ENCODE peak calls at places on chromosomes 13 and 19, in five cellular contexts. P is HepG2, J is HCT116, Q is H1, T is GM12878. H is an unnamed sample.

GRCh38 chr13:107834717-107835116 is 380.6 kb downstream of the LIG4 start:
- DNase-seq in P (no peak), T (no peak), J (no peak), Q (no peak), H (peak; percentile 26)

GRCh38 chr19:38718747-38719543 is 25.3 kb downstream of the CAPN12 start:
- DNase-seq in J (no peak), T (no peak), P (no peak), Q (peak; percentile 67), H (no peak)

GRCh38 chr13:45143346-45143751 is 23.0 kb downstream of the GTF2F2 start:
- DNase-seq in T (no peak), P (no peak), Q (no peak), J (peak; percentile 8), H (no peak)

GRCh38 chr19:49512970-49513745 is 697 bp downstream of the FCGRT start:
- DNase-seq in P (peak; percentile 89), Q (peak; percentile 81), J (no peak), T (no peak), H (peak; percentile 27)

GRCh38 chr13:95948646-95949045 is 104.6 kb downstream of the UGGT2 start:
- DNase-seq in Q (no peak), J (no peak), T (no peak), P (no peak), H (no peak)

GRCh38 chr19:43634516-43634876 is 5.2 kb downstream of the CADM4 start:
- DNase-seq in J (no peak), P (no peak), Q (peak; percentile 53), T (no peak), H (no peak)

GRCh38 chr13:93620366-93620765 is 393.8 kb downstream of the GPC6 start:
- DNase-seq in J (no peak), P (no peak), Q (no peak), T (no peak), H (no peak)

GRCh38 chr19:38519168-38519567 is 85.7 kb downstream of the RYR1 start:
- DNase-seq in J (no peak), Q (no peak), P (no peak), T (no peak), H (no peak)

GRCh38 chr13:87919956-87920355 is 248.8 kb downstream of the SLITRK5 start:
- DNase-seq in Q (no peak), T (no peak), J (no peak), P (no peak), H (no peak)

GRCh38 chr19:6952956-6953355 is 65.6 kb downstream of the ADGRE1 start:
- DNase-seq in P (no peak), J (no peak), Q (no peak), T (no peak), H (peak; percentile 24)

GRCh38 chr19:46571495-46571894 is 29.6 kb upstream of the CALM3 start:
- DNase-seq in T (no peak), Q (peak; percentile 66), J (peak; percentile 46), P (peak; percentile 64), H (no peak)

GRCh38 chr13:41428155-41428554 is 29.2 kb upstream of the RGCC start:
- DNase-seq in T (no peak), J (no peak), Q (peak; percentile 81), P (no peak), H (no peak)

GRCh38 chr13:107767119-107767518 is 448.2 kb downstream of the LIG4 start:
- DNase-seq in Q (no peak), T (no peak), J (no peak), P (no peak), H (peak; percentile 23)

GRCh38 chr13:99261040-99261439 is 2.9 kb upstream of the GPR18 start:
- DNase-seq in J (no peak), T (no peak), P (peak; percentile 83), Q (no peak), H (no peak)

GRCh38 chr13:99985243-99985874 is 3.8 kb downstream of the ZIC2 start:
- DNase-seq in J (no peak), T (no peak), Q (no peak), P (no peak), H (no peak)

GRCh38 chr19:47447470-47448359 is 24.0 kb downstream of the SLC8A2 start:
- DNase-seq in T (no peak), Q (peak; percentile 100), J (peak; percentile 85), P (peak; percentile 31), H (peak; percentile 41)

GRCh38 chr19:639251-640155 is at the start of gene FGF22:
- DNase-seq in Q (peak; percentile 95), J (peak; percentile 68), T (no peak), P (peak; percentile 44), H (peak; percentile 93)

GRCh38 chr13:106468207-106468606 is 67.3 kb downstream of the EFNB2 start:
- DNase-seq in P (no peak), T (no peak), Q (no peak), J (no peak), H (no peak)

GRCh38 chr19:39397360-39398296 is 6.5 kb downstream of the MED29 start:
- DNase-seq in P (peak; percentile 95), Q (peak; percentile 95), T (no peak), J (peak; percentile 72), H (peak; percentile 78)

GRCh38 chr19:42295831-42296525 is 6.0 kb upstream of the PRR19 start:
- DNase-seq in T (peak; percentile 41), Q (peak; percentile 100), P (peak; percentile 74), J (peak; percentile 61), H (peak; percentile 51)

GRCh38 chr19:49447485-49448431 is 3.9 kb downstream of the PIH1D1 start:
- DNase-seq in T (no peak), P (no peak), J (peak; percentile 50), Q (peak; percentile 92), H (no peak)

GRCh38 chr13:68257111-68257842 is 1027.1 kb upstream of the PCDH9 start:
- DNase-seq in Q (no peak), J (no peak), P (no peak), T (no peak), H (no peak)

GRCh38 chr19:21151460-21151859 is 9.6 kb downstream of the ZNF431 start:
- DNase-seq in J (no peak), P (no peak), Q (no peak), T (no peak), H (no peak)

GRCh38 chr13:107553838-107554237 is 661.5 kb downstream of the LIG4 start:
- DNase-seq in Q (no peak), P (no peak), J (no peak), T (no peak), H (no peak)

GRCh38 chr13:91601807-91602206 is 203.4 kb downstream of the GPC5 start:
- DNase-seq in T (no peak), J (no peak), Q (no peak), P (no peak), H (no peak)

GRCh38 chr19:54432144-54432738 is 16.8 kb upstream of the LENG8 start:
- DNase-seq in T (no peak), J (peak; percentile 73), P (no peak), Q (no peak), H (peak; percentile 41)

GRCh38 chr19:54435551-54436016 is 13.4 kb upstream of the LENG8 start:
- DNase-seq in J (no peak), T (no peak), P (no peak), Q (peak; percentile 57), H (no peak)

GRCh38 chr19:54434862-54435174 is 14.2 kb upstream of the LENG8 start:
- DNase-seq in J (no peak), Q (no peak), T (no peak), P (no peak), H (no peak)

GRCh38 chr19:54434112-54434861 is 14.7 kb upstream of the LENG8 start:
- DNase-seq in P (no peak), T (no peak), J (no peak), Q (no peak), H (no peak)

GRCh38 chr19:54433697-54434096 is 15.3 kb upstream of the LENG8 start:
- DNase-seq in J (no peak), Q (no peak), T (no peak), P (no peak), H (no peak)
- TF ChIP-seq JUND in J (no peak), Q (no peak), T (no peak), P (no peak), H (no peak)

DNA sequence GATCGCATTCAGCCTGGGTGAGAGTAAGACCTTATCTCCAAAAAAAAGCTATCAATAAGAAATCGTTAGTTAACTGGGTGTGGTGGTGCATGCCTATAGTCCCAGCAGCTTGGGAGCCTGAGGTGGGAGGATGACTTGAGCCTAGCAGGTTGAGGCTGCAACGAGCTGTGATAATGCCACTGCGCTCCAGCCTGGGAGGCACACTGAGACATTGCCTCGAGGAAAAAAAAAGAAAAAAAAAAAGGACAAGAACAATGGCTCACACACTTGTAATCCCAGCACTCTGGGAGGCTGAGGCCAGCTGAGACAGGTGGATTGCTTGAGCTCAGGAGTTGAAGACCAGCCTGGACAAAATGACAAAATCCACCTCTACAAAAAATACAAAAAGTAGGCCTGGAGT is 16.1 kb downstream of the PSPC1 start:
- DNase-seq in J (no peak), Q (no peak), T (no peak), P (no peak), H (no peak)
- TF ChIP-seq JUND in J (no peak), Q (no peak), T (no peak), P (no peak), H (no peak)

DNA sequence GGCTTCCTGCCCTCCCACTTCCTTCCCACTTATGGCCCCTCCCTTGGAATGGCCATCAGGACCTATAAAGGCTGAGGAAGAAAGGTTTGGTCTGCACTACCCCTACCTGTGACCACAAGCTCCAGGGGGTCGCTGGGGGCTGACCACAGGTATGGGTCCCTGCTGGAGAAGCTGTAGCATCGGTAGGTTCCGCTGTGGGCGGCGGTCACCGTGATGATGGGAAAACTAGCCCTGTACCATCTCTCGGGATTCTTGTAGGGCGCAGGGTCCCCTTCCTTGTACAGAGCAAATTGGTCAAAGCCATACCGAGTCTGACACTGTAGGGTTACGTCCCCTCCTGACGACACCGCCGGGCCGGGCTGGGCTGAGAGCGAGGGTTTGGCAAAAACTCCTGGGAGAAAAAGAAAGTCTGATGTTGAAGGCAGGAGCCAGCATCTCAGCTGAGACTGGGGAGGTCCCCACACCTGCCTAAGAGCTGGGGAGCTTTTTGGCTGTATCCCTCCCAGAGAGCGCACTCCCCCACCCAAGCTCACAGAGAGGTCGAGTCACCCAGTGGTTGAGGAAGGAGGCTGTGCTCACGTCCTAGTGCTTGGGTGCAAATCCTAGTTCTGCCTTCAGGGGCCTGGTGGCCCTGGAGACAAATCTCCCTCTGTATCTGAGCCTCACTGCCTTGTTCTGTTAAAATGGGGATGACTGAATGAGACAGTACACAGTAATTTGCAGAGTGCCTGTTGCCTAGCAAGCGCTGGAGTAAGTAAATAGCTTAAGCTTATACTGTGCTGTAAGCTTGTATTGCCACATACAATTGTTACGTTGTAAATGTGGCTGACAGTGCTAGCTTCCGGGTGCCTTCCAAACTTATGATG is 10.4 kb downstream of the GP6 start:
- DNase-seq in P (peak; percentile 21), T (no peak), Q (no peak), J (peak; percentile 7), H (peak; percentile 61)
- TF ChIP-seq JUND in P (no peak), T (no peak), Q (no peak), J (no peak), H (no peak)

DNA sequence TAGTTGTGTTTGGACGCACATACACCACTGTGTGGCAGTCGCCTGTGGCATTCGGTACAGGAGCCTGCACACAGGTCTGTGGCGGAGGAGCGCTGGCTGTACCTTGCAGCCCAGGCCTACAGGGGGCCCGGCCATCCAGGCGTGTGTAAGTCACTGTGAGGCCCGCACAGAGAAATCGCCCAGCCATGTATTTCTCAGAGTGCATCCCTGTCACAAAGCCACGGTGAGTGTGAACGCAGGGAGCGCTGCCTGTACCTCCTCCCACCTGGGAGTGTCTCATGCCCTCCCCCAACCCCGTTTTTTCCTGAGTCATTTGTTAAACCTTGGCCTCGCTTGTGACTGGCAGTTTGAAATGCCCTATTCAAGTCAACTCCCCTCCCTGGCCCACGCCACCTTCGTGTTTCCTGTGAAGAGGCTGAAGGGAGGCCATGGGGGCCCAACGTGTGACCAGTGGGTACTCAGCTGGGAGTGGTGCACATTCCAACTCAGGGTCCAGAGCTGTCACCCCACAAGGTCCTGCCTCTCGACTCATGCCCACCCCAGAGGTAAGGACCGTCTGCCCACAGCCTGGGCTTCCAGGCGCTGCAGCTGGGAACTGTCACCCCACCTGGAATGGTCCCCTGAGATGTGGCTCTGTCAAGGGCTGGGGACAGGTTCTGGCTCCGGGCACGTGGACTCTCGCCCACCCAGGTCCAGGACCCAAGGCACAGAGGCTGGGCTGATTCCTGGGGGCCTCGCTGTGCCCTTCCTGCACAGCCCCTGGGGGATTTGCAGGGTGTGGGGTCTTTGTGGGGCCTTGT is 11.6 kb upstream of the RASA3 start:
- DNase-seq in P (peak; percentile 74), Q (peak; percentile 59), T (no peak), J (peak; percentile 63), H (peak; percentile 59)
- TF ChIP-seq JUND in P (no peak), Q (no peak), T (no peak), J (no peak), H (no peak)